ENCODE peak calls at places on chromosomes 13 and 19, in seven cellular contexts. One of them, this sample, is unnamed.

GRCh38 chr13:48975101-48975925 is at the start of gene FNDC3A:
- DNase-seq in PC-3: peak
- DNase-seq in cardiac muscle cell: peak
- DNase-seq in AG04450: peak
- DNase-seq in left lung: peak
- DNase-seq in IMR-90: peak
- DNase-seq in CD8-positive, alpha-beta memory T cell: peak
- DNase-seq in this sample: peak

GRCh38 chr19:9406798-9407352 is 28.5 kb downstream of the ZNF266 start:
- DNase-seq in CD8-positive, alpha-beta memory T cell: peak
- DNase-seq in IMR-90: peak
- DNase-seq in cardiac muscle cell: no peak
- DNase-seq in PC-3: no peak
- DNase-seq in AG04450: peak
- DNase-seq in left lung: peak
- DNase-seq in this sample: no peak

GRCh38 chr13:45696610-45697226 is 5.4 kb upstream of the CBY2 start:
- DNase-seq in cardiac muscle cell: no peak
- DNase-seq in IMR-90: no peak
- DNase-seq in AG04450: no peak
- DNase-seq in left lung: no peak
- DNase-seq in PC-3: no peak
- DNase-seq in CD8-positive, alpha-beta memory T cell: no peak
- DNase-seq in this sample: no peak

GRCh38 chr19:15180451-15181390 is 20.1 kb downstream of the NOTCH3 start:
- DNase-seq in cardiac muscle cell: peak
- DNase-seq in CD8-positive, alpha-beta memory T cell: no peak
- DNase-seq in PC-3: no peak
- DNase-seq in left lung: peak
- DNase-seq in AG04450: no peak
- DNase-seq in IMR-90: no peak
- DNase-seq in this sample: no peak

GRCh38 chr13:108950333-108951010 is 321.1 kb downstream of the MYO16 start:
- DNase-seq in left lung: no peak
- DNase-seq in CD8-positive, alpha-beta memory T cell: no peak
- DNase-seq in PC-3: no peak
- DNase-seq in AG04450: no peak
- DNase-seq in cardiac muscle cell: no peak
- DNase-seq in IMR-90: no peak
- DNase-seq in this sample: no peak

GRCh38 chr19:13260883-13261653 is 110.9 kb downstream of the IER2 start:
- DNase-seq in PC-3: peak
- DNase-seq in cardiac muscle cell: no peak
- DNase-seq in left lung: no peak
- DNase-seq in IMR-90: peak
- DNase-seq in AG04450: peak
- DNase-seq in CD8-positive, alpha-beta memory T cell: no peak
- DNase-seq in this sample: no peak

GRCh38 chr13:73056054-73056962 is 2.5 kb upstream of the KLF5 start:
- DNase-seq in IMR-90: peak
- DNase-seq in left lung: no peak
- DNase-seq in CD8-positive, alpha-beta memory T cell: no peak
- DNase-seq in AG04450: no peak
- DNase-seq in PC-3: peak
- DNase-seq in cardiac muscle cell: no peak
- DNase-seq in this sample: no peak

GRCh38 chr19:44846455-44847143 is 502 bp downstream of the NECTIN2 start:
- DNase-seq in AG04450: no peak
- DNase-seq in PC-3: no peak
- DNase-seq in cardiac muscle cell: peak
- DNase-seq in IMR-90: no peak
- DNase-seq in left lung: peak
- DNase-seq in CD8-positive, alpha-beta memory T cell: no peak
- DNase-seq in this sample: no peak

GRCh38 chr13:108690726-108691125 is 61.3 kb downstream of the MYO16 start:
- DNase-seq in cardiac muscle cell: no peak
- DNase-seq in PC-3: no peak
- DNase-seq in IMR-90: no peak
- DNase-seq in AG04450: no peak
- DNase-seq in CD8-positive, alpha-beta memory T cell: no peak
- DNase-seq in left lung: no peak
- DNase-seq in this sample: no peak

GRCh38 chr19:406121-406711 is 2.7 kb downstream of the C2CD4C start:
- DNase-seq in cardiac muscle cell: no peak
- DNase-seq in left lung: peak
- DNase-seq in IMR-90: no peak
- DNase-seq in CD8-positive, alpha-beta memory T cell: no peak
- DNase-seq in PC-3: no peak
- DNase-seq in AG04450: no peak
- DNase-seq in this sample: no peak

GRCh38 chr19:16952046-16952445 is 63.2 kb downstream of the F2RL3 start:
- DNase-seq in left lung: no peak
- DNase-seq in cardiac muscle cell: no peak
- DNase-seq in CD8-positive, alpha-beta memory T cell: no peak
- DNase-seq in AG04450: no peak
- DNase-seq in IMR-90: no peak
- DNase-seq in PC-3: no peak
- DNase-seq in this sample: no peak

GRCh38 chr19:16801599-16801998 is 27.6 kb upstream of the SIN3B start:
- DNase-seq in left lung: no peak
- DNase-seq in AG04450: no peak
- DNase-seq in PC-3: peak
- DNase-seq in IMR-90: peak
- DNase-seq in CD8-positive, alpha-beta memory T cell: no peak
- DNase-seq in cardiac muscle cell: no peak
- DNase-seq in this sample: no peak

GRCh38 chr19:19539738-19540703 is 2.0 kb downstream of the CILP2 start:
- DNase-seq in AG04450: no peak
- DNase-seq in CD8-positive, alpha-beta memory T cell: peak
- DNase-seq in left lung: peak
- DNase-seq in IMR-90: peak
- DNase-seq in PC-3: peak
- DNase-seq in cardiac muscle cell: no peak
- DNase-seq in this sample: peak

GRCh38 chr13:106649495-106649894 is 81.6 kb upstream of the ARGLU1 start:
- DNase-seq in AG04450: no peak
- DNase-seq in PC-3: peak
- DNase-seq in CD8-positive, alpha-beta memory T cell: no peak
- DNase-seq in cardiac muscle cell: no peak
- DNase-seq in left lung: no peak
- DNase-seq in IMR-90: peak
- DNase-seq in this sample: no peak

GRCh38 chr19:39434123-39435076 is 1.3 kb downstream of the RPS16 start:
- DNase-seq in left lung: no peak
- DNase-seq in IMR-90: no peak
- DNase-seq in CD8-positive, alpha-beta memory T cell: no peak
- DNase-seq in AG04450: no peak
- DNase-seq in PC-3: no peak
- DNase-seq in cardiac muscle cell: no peak
- DNase-seq in this sample: no peak
- H3K4me3 ChIP-seq in left lung: peak
- H3K4me3 ChIP-seq in IMR-90: peak
- H3K4me3 ChIP-seq in CD8-positive, alpha-beta memory T cell: peak
- H3K4me3 ChIP-seq in AG04450: peak
- H3K4me3 ChIP-seq in PC-3: peak
- H3K4me3 ChIP-seq in cardiac muscle cell: peak
- H3K4me3 ChIP-seq in this sample: peak

DNA sequence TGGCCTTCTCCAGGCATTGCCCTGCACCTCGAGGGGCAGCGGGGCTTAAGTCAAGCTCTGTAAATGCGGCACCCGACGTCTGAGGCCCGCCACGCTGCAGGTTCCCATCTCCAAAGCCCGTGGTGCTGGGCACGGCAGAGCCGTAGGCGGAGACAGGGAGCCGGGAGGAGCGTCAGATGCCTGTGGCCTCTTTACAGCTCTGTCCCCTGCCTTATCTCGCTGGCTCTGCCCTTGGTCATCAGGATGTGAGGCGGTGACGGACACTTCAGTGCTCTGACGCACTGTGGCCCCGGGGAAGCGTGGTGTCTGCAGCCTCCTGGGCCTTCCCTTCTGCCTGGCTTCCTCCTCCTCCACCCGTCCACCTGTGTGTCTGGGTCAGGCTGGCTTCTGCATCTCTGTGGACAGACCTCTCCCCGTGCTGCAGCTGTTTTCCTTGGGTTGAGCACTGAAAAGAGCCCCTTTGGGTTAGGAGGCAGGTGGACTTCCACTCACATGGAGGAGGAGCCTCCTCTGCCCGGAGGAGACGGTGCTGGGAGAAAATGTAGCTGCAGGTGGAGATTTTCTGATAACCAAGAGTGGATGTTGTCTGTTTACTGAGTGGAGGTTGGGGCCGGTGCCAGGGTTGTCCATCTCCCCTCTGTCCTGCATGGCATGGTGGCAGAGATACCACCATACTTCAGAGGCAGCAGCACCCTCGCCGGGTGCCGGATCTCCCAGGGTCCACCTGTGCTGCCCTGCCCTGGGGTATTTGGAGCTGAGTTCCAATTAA is 14.6 kb downstream of the MCF2L start:
- DNase-seq in PC-3: no peak
- DNase-seq in IMR-90: no peak
- DNase-seq in cardiac muscle cell: peak
- DNase-seq in CD8-positive, alpha-beta memory T cell: no peak
- DNase-seq in left lung: no peak
- DNase-seq in AG04450: no peak
- DNase-seq in this sample: no peak
- H3K27ac ChIP-seq in PC-3: no peak
- H3K27ac ChIP-seq in IMR-90: no peak
- H3K27ac ChIP-seq in cardiac muscle cell: no peak
- H3K27ac ChIP-seq in CD8-positive, alpha-beta memory T cell: no peak
- H3K27ac ChIP-seq in left lung: peak
- H3K27ac ChIP-seq in AG04450: no peak
- H3K27ac ChIP-seq in this sample: no peak

DNA sequence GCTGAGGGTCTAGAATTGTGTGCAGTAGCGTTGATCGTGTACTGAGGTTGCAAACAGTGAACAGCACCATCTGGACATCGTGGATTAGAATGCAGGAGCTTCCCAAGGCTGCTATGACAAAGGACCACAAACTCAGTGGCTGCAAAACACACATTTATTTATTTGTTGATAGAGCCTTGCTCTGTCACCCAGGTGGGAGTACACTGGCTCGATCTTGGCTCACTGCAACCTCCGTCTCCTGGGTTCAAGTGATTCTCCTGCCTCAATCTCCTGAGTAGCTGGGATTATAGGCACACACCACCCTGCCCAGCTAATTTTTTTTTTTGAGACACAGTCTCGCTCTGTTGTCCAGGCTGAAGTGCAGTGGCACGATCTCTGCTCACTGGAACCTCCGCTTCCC is 2.3 kb upstream of the UHRF1 start:
- DNase-seq in PC-3: no peak
- DNase-seq in left lung: no peak
- DNase-seq in CD8-positive, alpha-beta memory T cell: no peak
- DNase-seq in IMR-90: no peak
- DNase-seq in cardiac muscle cell: no peak
- DNase-seq in AG04450: no peak
- DNase-seq in this sample: no peak
- H3K4me3 ChIP-seq in PC-3: no peak
- H3K4me3 ChIP-seq in left lung: no peak
- H3K4me3 ChIP-seq in CD8-positive, alpha-beta memory T cell: no peak
- H3K4me3 ChIP-seq in IMR-90: no peak
- H3K4me3 ChIP-seq in cardiac muscle cell: no peak
- H3K4me3 ChIP-seq in AG04450: no peak
- H3K4me3 ChIP-seq in this sample: no peak

GRCh38 chr13:33280923-33281322 is 4.6 kb downstream of the STARD13 start:
- DNase-seq in cardiac muscle cell: no peak
- DNase-seq in AG04450: no peak
- DNase-seq in IMR-90: peak
- DNase-seq in PC-3: no peak
- DNase-seq in left lung: no peak
- DNase-seq in CD8-positive, alpha-beta memory T cell: no peak
- DNase-seq in this sample: no peak

GRCh38 chr13:33279414-33279813 is 6.1 kb downstream of the STARD13 start:
- DNase-seq in left lung: no peak
- DNase-seq in cardiac muscle cell: no peak
- DNase-seq in CD8-positive, alpha-beta memory T cell: no peak
- DNase-seq in PC-3: peak
- DNase-seq in AG04450: no peak
- DNase-seq in IMR-90: no peak
- DNase-seq in this sample: no peak

GRCh38 chr13:33281951-33282595 is 3.5 kb downstream of the STARD13 start:
- DNase-seq in AG04450: no peak
- DNase-seq in CD8-positive, alpha-beta memory T cell: no peak
- DNase-seq in PC-3: peak
- DNase-seq in IMR-90: peak
- DNase-seq in cardiac muscle cell: no peak
- DNase-seq in left lung: no peak
- DNase-seq in this sample: no peak

GRCh38 chr13:33279898-33280549 is 5.5 kb downstream of the STARD13 start:
- DNase-seq in cardiac muscle cell: no peak
- DNase-seq in PC-3: peak
- DNase-seq in IMR-90: peak
- DNase-seq in AG04450: no peak
- DNase-seq in left lung: no peak
- DNase-seq in CD8-positive, alpha-beta memory T cell: no peak
- DNase-seq in this sample: no peak

DNA sequence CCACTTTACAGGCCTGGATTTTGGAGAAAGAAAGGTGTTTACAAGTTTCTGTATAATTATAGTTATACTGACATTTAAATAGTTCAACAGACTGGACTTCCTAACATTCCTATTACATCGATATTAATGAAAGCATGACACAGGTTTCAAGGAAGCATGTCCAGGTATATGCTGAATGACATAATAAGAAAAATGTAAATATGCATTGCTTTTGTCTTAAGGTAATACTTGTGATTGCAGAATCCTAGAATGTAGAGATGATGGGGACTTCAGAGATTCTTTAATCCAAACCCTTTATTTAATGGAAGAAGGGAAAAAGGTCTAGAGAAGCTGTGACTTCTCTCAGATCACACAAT is 5.0 kb downstream of the STARD13 start:
- DNase-seq in left lung: no peak
- DNase-seq in IMR-90: no peak
- DNase-seq in CD8-positive, alpha-beta memory T cell: no peak
- DNase-seq in cardiac muscle cell: no peak
- DNase-seq in PC-3: no peak
- DNase-seq in AG04450: no peak
- DNase-seq in this sample: no peak
- H3K27ac ChIP-seq in left lung: peak
- H3K27ac ChIP-seq in IMR-90: peak
- H3K27ac ChIP-seq in CD8-positive, alpha-beta memory T cell: no peak
- H3K27ac ChIP-seq in cardiac muscle cell: no peak
- H3K27ac ChIP-seq in PC-3: peak
- H3K27ac ChIP-seq in AG04450: no peak
- H3K27ac ChIP-seq in this sample: no peak

DNA sequence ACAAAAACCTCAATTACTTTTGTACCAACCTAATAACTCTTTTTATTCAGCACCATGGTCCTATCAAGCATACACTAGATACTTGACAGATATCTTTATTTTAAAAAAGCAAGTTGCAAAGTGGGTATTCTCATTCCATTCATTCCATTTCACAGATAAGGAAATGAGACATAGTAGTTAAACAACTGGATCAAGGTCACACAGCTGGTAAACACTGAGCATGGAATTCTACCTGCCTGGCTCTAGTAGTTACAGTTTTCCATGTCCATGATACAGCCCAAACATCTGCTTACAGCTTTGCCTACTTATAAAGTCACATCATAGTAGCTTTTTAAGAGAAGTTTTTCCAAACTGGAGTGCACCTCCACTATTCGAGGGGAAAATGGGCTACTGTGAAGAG is 57.1 kb upstream of the SERTM1 start:
- DNase-seq in CD8-positive, alpha-beta memory T cell: no peak
- DNase-seq in AG04450: no peak
- DNase-seq in cardiac muscle cell: no peak
- DNase-seq in IMR-90: no peak
- DNase-seq in left lung: no peak
- DNase-seq in PC-3: no peak
- DNase-seq in this sample: no peak
- H3K4me3 ChIP-seq in CD8-positive, alpha-beta memory T cell: no peak
- H3K4me3 ChIP-seq in AG04450: no peak
- H3K4me3 ChIP-seq in cardiac muscle cell: no peak
- H3K4me3 ChIP-seq in IMR-90: no peak
- H3K4me3 ChIP-seq in left lung: no peak
- H3K4me3 ChIP-seq in PC-3: no peak
- H3K4me3 ChIP-seq in this sample: no peak

GRCh38 chr19:40144151-40144550 is 47.1 kb upstream of the MAP3K10 start:
- DNase-seq in left lung: no peak
- DNase-seq in CD8-positive, alpha-beta memory T cell: peak
- DNase-seq in cardiac muscle cell: no peak
- DNase-seq in IMR-90: no peak
- DNase-seq in AG04450: no peak
- DNase-seq in PC-3: no peak
- DNase-seq in this sample: no peak
- H3K27ac ChIP-seq in left lung: no peak
- H3K27ac ChIP-seq in CD8-positive, alpha-beta memory T cell: no peak
- H3K27ac ChIP-seq in cardiac muscle cell: no peak
- H3K27ac ChIP-seq in IMR-90: no peak
- H3K27ac ChIP-seq in AG04450: no peak
- H3K27ac ChIP-seq in PC-3: no peak
- H3K27ac ChIP-seq in this sample: no peak

This sample was measured in CD8-positive, alpha-beta T cell.